ENCODE peak calls at places on chromosomes 3 and 15, in nine cellular contexts. A is GOT3, R is NCI-H345, L is EL, Q is memory B cell, U is NCI-H1105 treated with DMSO at 0.1 percent for 48 hours, N is brain microvascular endothelial cell, T is T-helper 9 cell, H is posterior vena cava. E is an unnamed sample.

GRCh38 chr3:113287818-113288648 is 76.7 kb downstream of the BOC start:
- DNase-seq in A (no peak), R (peak), L (peak), Q (peak), U (peak), N (peak), T (peak), H (no peak), E (no peak)

GRCh38 chr3:31444220-31445142 is 88.2 kb upstream of the STT3B start:
- DNase-seq in A (no peak), R (no peak), L (no peak), Q (no peak), U (no peak), N (no peak), T (no peak), H (no peak), E (no peak)

GRCh38 chr3:13623101-13623654 is 74.3 kb downstream of the FBLN2 start:
- DNase-seq in A (no peak), R (no peak), L (no peak), Q (no peak), U (no peak), N (peak), T (no peak), H (no peak), E (no peak)

GRCh38 chr15:31306426-31307269 is 20.0 kb upstream of the KLF13 start:
- DNase-seq in A (no peak), R (peak), L (no peak), Q (peak), U (peak), N (no peak), T (no peak), H (peak), E (no peak)

GRCh38 chr15:45397116-45397665 is 18.8 kb upstream of the GATM start:
- DNase-seq in A (no peak), R (no peak), L (no peak), Q (no peak), U (no peak), N (no peak), T (no peak), H (no peak), E (no peak)

GRCh38 chr15:48285329-48286214 is 45.7 kb upstream of the DUT start:
- DNase-seq in A (no peak), R (peak), L (peak), Q (peak), U (peak), N (peak), T (peak), H (no peak), E (peak)

GRCh38 chr3:53724566-53724965 is 121.7 kb downstream of the CHDH start:
- DNase-seq in A (no peak), R (no peak), L (no peak), Q (no peak), U (no peak), N (no peak), T (no peak), H (no peak), E (no peak)

GRCh38 chr15:51931638-51932037 is 39.9 kb downstream of the LEO1 start:
- DNase-seq in A (no peak), R (no peak), L (peak), Q (no peak), U (no peak), N (no peak), T (no peak), H (no peak), E (no peak)

GRCh38 chr3:126180477-126181397 is at the start of gene ALDH1L1:
- DNase-seq in A (no peak), R (peak), L (peak), Q (no peak), U (peak), N (no peak), T (no peak), H (peak), E (peak)

GRCh38 chr3:48466386-48467109 is 20.0 kb downstream of the ATRIP start:
- DNase-seq in A (no peak), R (no peak), L (no peak), Q (no peak), U (no peak), N (no peak), T (no peak), H (peak), E (no peak)

GRCh38 chr3:128749035-128749434 is 23.1 kb downstream of the RAB7A start:
- DNase-seq in A (no peak), R (no peak), L (no peak), Q (no peak), U (no peak), N (peak), T (no peak), H (no peak), E (no peak)

GRCh38 chr3:171565671-171566070 is 105.5 kb upstream of the TNIK start:
- DNase-seq in A (no peak), R (no peak), L (peak), Q (no peak), U (no peak), N (peak), T (no peak), H (no peak), E (no peak)

GRCh38 chr3:177483182-177483967 is 286.1 kb upstream of the TBL1XR1 start:
- DNase-seq in A (no peak), R (no peak), L (no peak), Q (no peak), U (no peak), N (no peak), T (no peak), H (no peak), E (no peak)

GRCh38 chr3:78497025-78497424 is 1270.8 kb downstream of the ROBO1 start:
- DNase-seq in A (no peak), R (peak), L (no peak), Q (no peak), U (peak), N (no peak), T (no peak), H (no peak), E (no peak)

GRCh38 chr3:47404955-47405790 is 24.4 kb downstream of the PTPN23 start:
- DNase-seq in A (no peak), R (no peak), L (no peak), Q (no peak), U (no peak), N (no peak), T (no peak), H (peak), E (no peak)

GRCh38 chr3:177968891-177969290 is 567.3 kb upstream of the KCNMB2 start:
- DNase-seq in A (no peak), R (no peak), L (peak), Q (no peak), U (no peak), N (no peak), T (no peak), H (no peak), E (no peak)

GRCh38 chr3:52973806-52974205 is 72.1 kb downstream of the SFMBT1 start:
- DNase-seq in A (no peak), R (no peak), L (peak), Q (no peak), U (no peak), N (no peak), T (no peak), H (no peak), E (no peak)

GRCh38 chr15:38028869-38029268 is 94.4 kb downstream of the TMCO5A start:
- DNase-seq in A (no peak), R (no peak), L (no peak), Q (no peak), U (no peak), N (no peak), T (no peak), H (no peak), E (no peak)

GRCh38 chr3:10558726-10559125 is 53.3 kb upstream of the ATP2B2 start:
- DNase-seq in A (no peak), R (no peak), L (no peak), Q (no peak), U (no peak), N (no peak), T (no peak), H (no peak), E (no peak)

GRCh38 chr15:33671456-33671855 is 296.8 kb upstream of the CHRM5 start:
- DNase-seq in A (no peak), R (no peak), L (no peak), Q (no peak), U (no peak), N (no peak), T (no peak), H (no peak), E (no peak)

GRCh38 chr15:68726246-68726645 is 94.4 kb downstream of the ANP32A start:
- DNase-seq in A (no peak), R (no peak), L (no peak), Q (no peak), U (no peak), N (no peak), T (no peak), H (no peak), E (no peak)

GRCh38 chr3:141336672-141337522 is 31.4 kb upstream of the ZBTB38 start:
- DNase-seq in A (peak), R (no peak), L (peak), Q (no peak), U (no peak), N (peak), T (no peak), H (no peak), E (peak)

GRCh38 chr3:129104051-129104450 is 17.6 kb downstream of the RAB43 start:
- DNase-seq in A (no peak), R (no peak), L (no peak), Q (no peak), U (no peak), N (no peak), T (no peak), H (no peak), E (no peak)

GRCh38 chr3:179036226-179036625 is 35.4 kb downstream of the ZMAT3 start:
- DNase-seq in A (no peak), R (no peak), L (peak), Q (no peak), U (no peak), N (peak), T (no peak), H (no peak), E (no peak)

GRCh38 chr3:129605593-129606521 is 619 bp downstream of the PLXND1 start:
- DNase-seq in A (no peak), R (peak), L (peak), Q (peak), U (peak), N (no peak), T (peak), H (no peak), E (no peak)

GRCh38 chr3:141105828-141106628 is 54.9 kb downstream of the SPSB4 start:
- DNase-seq in A (peak), R (peak), L (peak), Q (peak), U (peak), N (peak), T (peak), H (peak), E (peak)

GRCh38 chr15:93470042-93470441 is 381.0 kb upstream of the RGMA start:
- DNase-seq in A (no peak), R (no peak), L (no peak), Q (no peak), U (no peak), N (no peak), T (no peak), H (no peak), E (no peak)

GRCh38 chr3:127551971-127552370 is 38.6 kb downstream of the TPRA1 start:
- DNase-seq in A (no peak), R (no peak), L (no peak), Q (no peak), U (peak), N (no peak), T (no peak), H (no peak), E (no peak)

GRCh38 chr15:44735482-44736260 is 657 bp upstream of the TRIM69 start:
- DNase-seq in A (no peak), R (no peak), L (no peak), Q (no peak), U (no peak), N (no peak), T (no peak), H (no peak), E (no peak)

GRCh38 chr3:197298858-197299854 is 744 bp upstream of the DLG1 start:
- DNase-seq in A (no peak), R (peak), L (no peak), Q (peak), U (peak), N (no peak), T (peak), H (peak), E (no peak)

GRCh38 chr3:163605915-163606314 is 1472.4 kb downstream of the SI start:
- DNase-seq in A (no peak), R (no peak), L (peak), Q (no peak), U (no peak), N (peak), T (no peak), H (no peak), E (no peak)